ENCODE peak calls at places on chromosomes 2 and 18, in five cellular contexts. Z is RPMI8226, C is iPS-NIHi11, K is WTC11, J is foreskin fibroblast. B is an unnamed sample.
A peak's percentile ranks its signal among the peaks of the same experiment; 100 is the strongest.

GRCh38 chr18:59799383-59800015 is 100.3 kb upstream of the PMAIP1 start:
- DNase-seq in J (peak; percentile 85), C (no peak), K (no peak), Z (no peak), B (peak; percentile 53)

GRCh38 chr2:215536476-215536875 is 100.6 kb upstream of the FN1 start:
- DNase-seq in C (no peak), J (peak; percentile 51), K (no peak), Z (no peak), B (no peak)

GRCh38 chr2:225124311-225124832 is 82.1 kb upstream of the DOCK10 start:
- DNase-seq in J (no peak), C (no peak), Z (no peak), K (no peak), B (no peak)

GRCh38 chr2:55084631-55085030 is 34.4 kb upstream of the RTN4 start:
- DNase-seq in K (no peak), J (no peak), C (no peak), Z (no peak), B (no peak)

GRCh38 chr2:63058742-63059433 is 8.3 kb downstream of the OTX1 start:
- DNase-seq in K (peak; percentile 60), J (peak; percentile 52), Z (no peak), C (peak; percentile 31), B (no peak)

GRCh38 chr2:205030695-205031094 is 485.4 kb downstream of the PARD3B start:
- DNase-seq in C (no peak), Z (no peak), J (no peak), K (no peak), B (peak; percentile 57)

GRCh38 chr2:217937446-217937845 is 65.3 kb downstream of the TNS1 start:
- DNase-seq in Z (no peak), C (no peak), K (no peak), J (no peak), B (no peak)

GRCh38 chr2:44087714-44088092 is 81.0 kb upstream of the PPM1B start:
- DNase-seq in J (no peak), K (no peak), C (no peak), Z (no peak), B (no peak)

GRCh38 chr2:34308140-34308539 is 709.0 kb upstream of the FAM98A start:
- DNase-seq in J (no peak), Z (no peak), K (no peak), C (no peak), B (no peak)

GRCh38 chr2:185644828-185645227 is 93.8 kb upstream of the FSIP2 start:
- DNase-seq in K (no peak), Z (peak; percentile 86), C (no peak), J (no peak), B (no peak)

GRCh38 chr2:189585357-189585756 is 4.8 kb upstream of the SLC40A1 start:
- DNase-seq in Z (no peak), C (no peak), K (no peak), J (no peak), B (no peak)

GRCh38 chr2:72612614-72613160 is 213.1 kb downstream of the EXOC6B start:
- DNase-seq in J (no peak), C (no peak), K (no peak), Z (no peak), B (no peak)

GRCh38 chr18:11983592-11983991 is 2.3 kb downstream of the IMPA2 start:
- DNase-seq in J (no peak), K (peak; percentile 63), Z (no peak), C (no peak), B (no peak)

GRCh38 chr2:28606986-28607441 is 111.2 kb downstream of the PLB1 start:
- DNase-seq in Z (no peak), C (peak; percentile 55), J (peak; percentile 28), K (peak; percentile 32), B (no peak)

GRCh38 chr2:181411105-181411849 is 45.9 kb upstream of the ITGA4 start:
- DNase-seq in C (peak; percentile 13), J (no peak), K (peak; percentile 64), Z (peak; percentile 68), B (no peak)

GRCh38 chr2:240437861-240438809 is 2.7 kb downstream of the GPC1 start:
- DNase-seq in C (peak; percentile 89), J (peak; percentile 88), Z (peak; percentile 72), K (peak; percentile 76), B (no peak)

GRCh38 chr2:119255760-119256573 is 32.3 kb downstream of the STEAP3 start:
- DNase-seq in J (peak; percentile 98), C (peak; percentile 44), Z (no peak), K (no peak), B (peak; percentile 80)

GRCh38 chr2:211103989-211104388 is 547.6 kb downstream of the CPS1 start:
- DNase-seq in J (no peak), K (no peak), Z (no peak), C (no peak), B (no peak)

GRCh38 chr2:239285071-239285931 is 115.5 kb downstream of the HDAC4 start:
- DNase-seq in J (no peak), Z (no peak), C (no peak), K (peak; percentile 9), B (no peak)

GRCh38 chr2:108959401-108959800 is 29.6 kb downstream of the EDAR start:
- DNase-seq in Z (no peak), K (no peak), C (no peak), J (peak; percentile 29), B (no peak)

GRCh38 chr18:58315041-58315440 is 271.0 kb downstream of the NEDD4L start:
- DNase-seq in J (peak; percentile 51), Z (no peak), K (no peak), C (no peak), B (no peak)

GRCh38 chr2:192196451-192197194 is 1.9 kb upstream of the TMEFF2 start:
- DNase-seq in J (peak; percentile 28), K (no peak), C (no peak), Z (no peak), B (no peak)

GRCh38 chr2:162153608-162154224 is 1.7 kb upstream of the GCG start:
- DNase-seq in Z (peak; percentile 74), J (peak; percentile 74), C (peak; percentile 52), K (peak; percentile 65), B (peak; percentile 41)

GRCh38 chr2:27202829-27203228 is 9.0 kb upstream of the ATRAID start:
- DNase-seq in K (no peak), C (no peak), J (peak; percentile 37), Z (no peak), B (no peak)

GRCh38 chr2:205934443-205934842 is 151.5 kb downstream of the INO80D start:
- DNase-seq in C (peak; percentile 52), J (peak; percentile 11), Z (no peak), K (no peak), B (no peak)

GRCh38 chr2:40665493-40666232 is 213.8 kb upstream of the SLC8A1 start:
- DNase-seq in J (no peak), C (no peak), K (no peak), Z (no peak), B (no peak)

GRCh38 chr18:23071285-23071684 is 64.0 kb upstream of the CABLES1 start:
- DNase-seq in Z (peak; percentile 77), K (no peak), J (no peak), C (no peak), B (no peak)

GRCh38 chr2:178273787-178274360 is 79.6 kb downstream of the OSBPL6 start:
- DNase-seq in J (no peak), C (no peak), Z (no peak), K (no peak), B (no peak)

GRCh38 chr2:120404941-120405768 is 59.2 kb downstream of the INHBB start:
- DNase-seq in K (no peak), J (no peak), Z (no peak), C (no peak), B (no peak)

GRCh38 chr2:100785621-100786296 is 34.2 kb upstream of the NPAS2 start:
- DNase-seq in C (no peak), Z (no peak), K (no peak), J (no peak), B (no peak)

GRCh38 chr2:237882510-237883481 is 23.4 kb downstream of the RAMP1 start:
- DNase-seq in C (no peak), J (no peak), K (no peak), Z (no peak), B (no peak)

GRCh38 chr2:202771741-202772470 is 99.7 kb downstream of the ICA1L start:
- DNase-seq in Z (no peak), J (peak; percentile 54), K (no peak), C (no peak), B (no peak)

GRCh38 chr2:182228073-182228473 is 198.8 kb downstream of the PDE1A start:
- DNase-seq in K (no peak), J (no peak), Z (no peak), C (no peak), B (no peak)

GRCh38 chr2:167508709-167509108 is 620.4 kb downstream of the XIRP2 start:
- DNase-seq in J (peak; percentile 8), C (no peak), Z (no peak), K (no peak), B (no peak)

GRCh38 chr2:119730598-119731278 is 29.0 kb upstream of the PTPN4 start:
- DNase-seq in J (no peak), C (no peak), K (no peak), Z (peak; percentile 46), B (no peak)

GRCh38 chr2:71603311-71603794 is 150.0 kb downstream of the DYSF start:
- DNase-seq in K (peak; percentile 7), J (no peak), Z (no peak), C (no peak), B (no peak)

GRCh38 chr2:209236369-209236768 is 187.5 kb upstream of the MAP2 start:
- DNase-seq in K (peak; percentile 14), Z (no peak), C (peak; percentile 40), J (no peak), B (no peak)

GRCh38 chr2:216590780-216591179 is 42.4 kb upstream of the IGFBP2 start:
- DNase-seq in K (peak; percentile 26), Z (no peak), J (peak; percentile 90), C (peak; percentile 39), B (no peak)

B was measured in smooth muscle cell of the brain vasculature.